ENCODE peak calls at places on chromosomes 12 and 14, in seven cellular contexts. Y, B, V, X, F, R and T are unnamed samples.

GRCh38 chr14:63852271-63852816 is 460 bp upstream of the SYNE2 start:
- DNase-seq in V (no peak), F (peak), Y (no peak), B (no peak), R (no peak), X (no peak), T (no peak)

GRCh38 chr14:61578745-61579144 is 116.6 kb upstream of the HIF1A start:
- DNase-seq in Y (no peak), X (no peak), F (no peak), R (no peak), V (no peak), B (no peak), T (no peak)

GRCh38 chr12:78562358-78563205 is 302.0 kb upstream of the SYT1 start:
- DNase-seq in Y (peak), F (no peak), R (no peak), X (no peak), V (no peak), B (no peak), T (no peak)

GRCh38 chr12:111314949-111315539 is 53.9 kb downstream of the PHETA1 start:
- DNase-seq in R (no peak), X (no peak), F (no peak), B (no peak), V (no peak), Y (no peak), T (no peak)

GRCh38 chr14:99579903-99580570 is 24.0 kb downstream of the CCDC85C start:
- DNase-seq in Y (peak), B (no peak), X (no peak), R (no peak), V (no peak), F (peak), T (peak)

GRCh38 chr14:74571901-74572828 is 39.9 kb downstream of the LTBP2 start:
- DNase-seq in R (no peak), X (no peak), B (no peak), Y (no peak), V (no peak), F (peak), T (peak)

GRCh38 chr12:60176891-60177290 is 581.1 kb downstream of the SLC16A7 start:
- DNase-seq in F (no peak), B (no peak), X (no peak), Y (no peak), V (no peak), R (no peak), T (no peak)

GRCh38 chr12:110670161-110670701 is 18.7 kb downstream of the HVCN1 start:
- DNase-seq in Y (peak), B (no peak), F (no peak), X (no peak), V (no peak), R (peak), T (no peak)

GRCh38 chr12:46698003-46698402 is 127.8 kb downstream of the SLC38A4 start:
- DNase-seq in Y (no peak), R (no peak), F (no peak), V (no peak), X (no peak), B (no peak), T (no peak)

GRCh38 chr12:46365951-46366379 is 6.6 kb downstream of the SLC38A2 start:
- DNase-seq in R (no peak), X (no peak), B (no peak), V (no peak), Y (no peak), F (no peak), T (no peak)

GRCh38 chr14:61643546-61643945 is 51.8 kb upstream of the HIF1A start:
- DNase-seq in Y (peak), R (no peak), B (no peak), F (peak), X (no peak), V (no peak), T (no peak)

GRCh38 chr14:103188691-103189480 is 65.6 kb downstream of the TNFAIP2 start:
- DNase-seq in Y (no peak), V (peak), X (peak), R (no peak), F (peak), B (peak), T (peak)

GRCh38 chr12:94872007-94872653 is 131.4 kb downstream of the NDUFA12 start:
- DNase-seq in X (no peak), R (no peak), F (no peak), Y (no peak), V (no peak), B (no peak), T (no peak)

GRCh38 chr12:62683724-62684501 is 217.3 kb downstream of the MON2 start:
- DNase-seq in R (no peak), B (no peak), Y (no peak), X (no peak), V (no peak), F (peak), T (no peak)

GRCh38 chr12:64320611-64321010 is 69.9 kb downstream of the C12orf56 start:
- DNase-seq in B (no peak), V (no peak), F (no peak), R (no peak), X (no peak), Y (no peak), T (no peak)